ENCODE peak calls at places on chromosomes 2 and 18, in seven cellular contexts. O is fibroblast of pulmonary artery; Y is stimulated activated CD4-positive, alpha-beta T cell treated with anti-CD3 and anti-CD28 coated beads, Interleukin-2, amount 100 ng/mL, for 24 hours; S is putamen; P is cardiac fibroblast; H is keratinocyte; G is EL. X is an unnamed sample.

GRCh38 chr2:55620123-55620779 is 2.8 kb upstream of the PPP4R3B start:
- DNase-seq in O (peak; percentile 31), G (peak; percentile 20), H (no peak), S (no peak), P (peak; percentile 20), Y (no peak), X (peak; percentile 43)

GRCh38 chr18:61602836-61603235 is 269.6 kb downstream of the CDH20 start:
- DNase-seq in G (peak; percentile 74), H (no peak), S (no peak), Y (no peak), O (no peak), P (peak; percentile 56), X (peak; percentile 28)

GRCh38 chr18:10685484-10685883 is 159.7 kb downstream of the NAPG start:
- DNase-seq in H (no peak), G (no peak), S (no peak), O (no peak), P (no peak), Y (no peak), X (no peak)

GRCh38 chr2:45242161-45242741 is 233.0 kb upstream of the SIX2 start:
- DNase-seq in Y (no peak), P (peak; percentile 59), G (peak; percentile 47), H (no peak), S (peak; percentile 55), O (peak; percentile 50), X (no peak)

GRCh38 chr2:108905176-108905575 is 83.8 kb downstream of the EDAR start:
- DNase-seq in G (no peak), P (no peak), H (no peak), O (no peak), S (no peak), Y (no peak), X (peak; percentile 22)

GRCh38 chr2:110638976-110639695 is 38.7 kb downstream of the BUB1 start:
- DNase-seq in G (no peak), P (peak; percentile 9), Y (no peak), H (no peak), O (peak; percentile 24), S (no peak), X (no peak)

GRCh38 chr18:9900699-9901098 is 13.1 kb upstream of the VAPA start:
- DNase-seq in O (no peak), G (no peak), Y (no peak), S (no peak), H (no peak), P (no peak), X (no peak)

GRCh38 chr2:30708491-30709290 is 98.6 kb downstream of the CAPN13 start:
- DNase-seq in O (peak; percentile 29), H (no peak), G (no peak), Y (no peak), S (no peak), P (peak; percentile 65), X (peak; percentile 11)

GRCh38 chr2:132623096-132623839 is 46.7 kb downstream of the LYPD1 start:
- DNase-seq in H (no peak), G (peak; percentile 38), P (peak; percentile 56), O (peak; percentile 60), S (no peak), Y (no peak), X (peak; percentile 75)

GRCh38 chr2:226478121-226478809 is 321.4 kb downstream of the IRS1 start:
- DNase-seq in G (peak; percentile 98), H (no peak), S (no peak), O (peak; percentile 89), Y (no peak), P (peak; percentile 91), X (peak; percentile 52)

GRCh38 chr18:45783097-45784075 is 42.1 kb upstream of the SIGLEC15 start:
- DNase-seq in S (no peak), O (peak; percentile 59), P (peak; percentile 55), H (no peak), Y (no peak), G (peak; percentile 83), X (no peak)

GRCh38 chr2:60796573-60797509 is 40.8 kb downstream of the PAPOLG start:
- DNase-seq in S (peak; percentile 9), O (peak; percentile 18), P (peak; percentile 21), Y (no peak), G (no peak), H (no peak), X (no peak)

GRCh38 chr2:100971221-100971620 is 30.9 kb upstream of the RPL31 start:
- DNase-seq in G (no peak), Y (no peak), O (no peak), S (no peak), H (no peak), P (no peak), X (no peak)

GRCh38 chr2:121532347-121532766 is 1.7 kb downstream of the RNU4ATAC start:
- DNase-seq in O (peak; percentile 80), G (peak; percentile 64), Y (no peak), S (no peak), H (no peak), P (peak; percentile 70), X (no peak)

GRCh38 chr18:53819671-53820070 is 404.8 kb downstream of the MBD2 start:
- DNase-seq in H (no peak), Y (no peak), P (no peak), O (no peak), G (no peak), S (no peak), X (no peak)

GRCh38 chr2:120460511-120460910 is 114.6 kb downstream of the INHBB start:
- DNase-seq in G (no peak), O (no peak), P (no peak), Y (no peak), H (no peak), S (no peak), X (no peak)

GRCh38 chr2:3626118-3626816 is 31.4 kb downstream of the COLEC11 start:
- DNase-seq in H (no peak), Y (no peak), G (no peak), O (peak; percentile 88), S (no peak), P (peak; percentile 60), X (no peak)

GRCh38 chr2:179655627-179656026 is 205.8 kb downstream of the ZNF385B start:
- DNase-seq in S (no peak), Y (no peak), O (peak; percentile 10), H (no peak), G (peak; percentile 64), P (peak; percentile 71), X (peak; percentile 70)

GRCh38 chr2:55954306-55955035 is 30.9 kb upstream of the EFEMP1 start:
- DNase-seq in Y (no peak), P (peak; percentile 88), H (no peak), O (peak; percentile 78), G (peak; percentile 26), S (no peak), X (no peak)

GRCh38 chr2:151844217-151844896 is 16.1 kb upstream of the ARL5A start:
- DNase-seq in S (peak; percentile 19), G (no peak), O (peak; percentile 35), Y (no peak), H (no peak), P (no peak), X (no peak)

GRCh38 chr18:73688851-73689659 is 458.6 kb downstream of the FBXO15 start:
- DNase-seq in G (peak; percentile 91), H (no peak), Y (no peak), S (no peak), O (peak; percentile 90), P (peak; percentile 95), X (peak; percentile 87)

GRCh38 chr2:210475726-210476125 is 833 bp downstream of the LANCL1 start:
- DNase-seq in P (peak; percentile 13), O (peak; percentile 4), S (no peak), Y (no peak), G (no peak), H (no peak), X (no peak)

GRCh38 chr18:70234667-70235459 is 29.4 kb upstream of the RTTN start:
- DNase-seq in H (no peak), S (no peak), G (peak; percentile 53), Y (no peak), P (peak; percentile 68), O (no peak), X (no peak)

GRCh38 chr2:176461098-176461497 is 191.9 kb downstream of the MTX2 start:
- DNase-seq in O (peak; percentile 25), G (peak; percentile 82), H (no peak), Y (no peak), P (peak; percentile 69), S (no peak), X (peak; percentile 39)

GRCh38 chr2:216163518-216163917 is 54.4 kb downstream of the XRCC5 start:
- DNase-seq in H (no peak), O (no peak), G (no peak), P (no peak), S (no peak), Y (no peak), X (no peak)

GRCh38 chr18:23093772-23094171 is 41.5 kb upstream of the CABLES1 start:
- DNase-seq in P (no peak), Y (no peak), O (no peak), H (no peak), S (no peak), G (no peak), X (no peak)

GRCh38 chr18:2570772-2571199 is 519 bp downstream of the METTL4 start:
- DNase-seq in P (peak; percentile 73), H (no peak), Y (peak; percentile 68), O (peak; percentile 71), G (peak; percentile 69), S (peak; percentile 64), X (peak; percentile 61)

GRCh38 chr2:109348645-109349554 is 219.9 kb downstream of the SH3RF3 start:
- DNase-seq in Y (no peak), P (no peak), S (peak; percentile 41), H (no peak), O (no peak), G (no peak), X (no peak)

GRCh38 chr2:121343191-121343590 is 58.2 kb upstream of the TFCP2L1 start:
- DNase-seq in O (no peak), Y (no peak), S (no peak), G (no peak), P (no peak), H (no peak), X (no peak)

GRCh38 chr2:72028351-72028995 is 119.2 kb downstream of the CYP26B1 start:
- DNase-seq in Y (no peak), G (no peak), H (no peak), O (no peak), P (no peak), S (no peak), X (no peak)